ENCODE peak calls at places on chromosomes 7 and 10, in five cellular contexts. T is activated T-helper 2 cell treated with anti-CD3 and anti-CD28 coated beads, Interferon-gamma antibody, Interleukin-2, Interleukin-4, amounts not matched to agents 10 μg/mL and 5 μg/mL and 100 μg/mL, durations not matched to agents 14 hours and 24 hours and 36 hours; Z is progenitor cell of endocrine pancreas; H is HT1080; F is NCI-H774. W is an unnamed sample.

GRCh38 chr7:25924061-25924460 is 227.9 kb upstream of the NFE2L3 start:
- DNase-seq in T (no peak), H (no peak), F (no peak), Z (no peak), W (no peak)

GRCh38 chr10:17214991-17215781 is 12.9 kb upstream of the VIM start:
- DNase-seq in T (no peak), F (no peak), Z (no peak), H (peak; percentile 87), W (no peak)

GRCh38 chr7:24419070-24419469 is 135.1 kb downstream of the NPY start:
- DNase-seq in F (no peak), T (no peak), Z (no peak), H (peak; percentile 22), W (no peak)

GRCh38 chr10:48700071-48700470 is 15.4 kb downstream of the WDFY4 start:
- DNase-seq in F (no peak), H (no peak), T (no peak), Z (no peak), W (no peak)

GRCh38 chr10:90352288-90352687 is 505.6 kb downstream of the HTR7 start:
- DNase-seq in Z (no peak), T (no peak), F (no peak), H (no peak), W (no peak)

GRCh38 chr7:157224627-157225026 is 85.9 kb downstream of the UBE3C start:
- DNase-seq in T (no peak), F (no peak), Z (no peak), H (peak; percentile 20), W (peak; percentile 5)

GRCh38 chr7:129805086-129805719 is 147.6 kb downstream of the UBE2H start:
- DNase-seq in F (no peak), T (no peak), H (no peak), Z (no peak), W (no peak)

GRCh38 chr10:97312897-97313296 is 6.2 kb upstream of the FRAT1 start:
- DNase-seq in Z (no peak), T (no peak), H (no peak), F (no peak), W (no peak)

GRCh38 chr10:688621-689426 is 644 bp downstream of the DIP2C start:
- DNase-seq in Z (peak; percentile 37), T (no peak), F (peak; percentile 24), H (no peak), W (peak; percentile 22)

GRCh38 chr10:131247873-131248272 is 63.6 kb downstream of the TCERG1L start:
- DNase-seq in H (no peak), T (no peak), F (no peak), Z (no peak), W (no peak)

GRCh38 chr10:90306187-90306586 is 551.7 kb downstream of the HTR7 start:
- DNase-seq in T (no peak), F (peak; percentile 15), H (peak; percentile 79), Z (no peak), W (no peak)

GRCh38 chr7:99418260-99418659 is 9.5 kb downstream of the BUD31 start:
- DNase-seq in F (no peak), H (no peak), Z (no peak), T (no peak), W (no peak)

GRCh38 chr7:151247611-151248176 is 800 bp downstream of the SMARCD3 start:
- DNase-seq in F (no peak), T (no peak), H (no peak), Z (no peak), W (no peak)

GRCh38 chr10:93475227-93475626 is 6.9 kb downstream of the MYOF start:
- DNase-seq in Z (no peak), F (no peak), H (no peak), T (no peak), W (no peak)

GRCh38 chr10:35398355-35398754 is 62.0 kb downstream of the CCNY start:
- DNase-seq in T (no peak), H (no peak), F (no peak), Z (no peak), W (no peak)

GRCh38 chr10:121648493-121648892 is 50.2 kb upstream of the FGFR2 start:
- DNase-seq in T (no peak), Z (no peak), F (no peak), H (no peak), W (no peak)

GRCh38 chr7:12389089-12389700 is 14.5 kb downstream of the VWDE start:
- DNase-seq in T (no peak), Z (peak; percentile 24), H (peak; percentile 50), F (peak; percentile 37), W (peak; percentile 80)

GRCh38 chr7:21426286-21426957 is 1.5 kb upstream of the SP4 start:
- DNase-seq in F (no peak), Z (no peak), H (no peak), T (no peak), W (no peak)

GRCh38 chr10:69321865-69322264 is 43.6 kb downstream of the HK1 start:
- DNase-seq in H (no peak), F (no peak), T (no peak), Z (no peak), W (no peak)

GRCh38 chr7:761101-761500 is 34.0 kb upstream of the PRKAR1B start:
- DNase-seq in F (no peak), Z (no peak), H (no peak), T (no peak), W (no peak)

W was measured in COR-L47.